ENCODE peak calls at places on chromosomes 7 and 10, in five cellular contexts. One of them, this sample, is unnamed.

GRCh38 chr7:2978403-2978802 is 65.3 kb downstream of the CARD11 start:
- DNase-seq in D341Med: no peak
- DNase-seq in activated T-cell treated with anti-CD3 and anti-CD28 coated beads, Interleukin-2, amount 50 U/mL, for 48 hours: peak; percentile 92
- DNase-seq in hippocampal formation: no peak
- DNase-seq in HFFc6: no peak
- DNase-seq in this sample: no peak

GRCh38 chr10:116944911-116945310 is 60.1 kb downstream of the SHTN1 start:
- DNase-seq in activated T-cell treated with anti-CD3 and anti-CD28 coated beads, Interleukin-2, amount 50 U/mL, for 48 hours: no peak
- DNase-seq in HFFc6: no peak
- DNase-seq in D341Med: no peak
- DNase-seq in hippocampal formation: no peak
- DNase-seq in this sample: no peak

GRCh38 chr10:131865223-131865917 is 35.4 kb upstream of the PPP2R2D start:
- DNase-seq in activated T-cell treated with anti-CD3 and anti-CD28 coated beads, Interleukin-2, amount 50 U/mL, for 48 hours: no peak
- DNase-seq in HFFc6: no peak
- DNase-seq in hippocampal formation: no peak
- DNase-seq in D341Med: no peak
- DNase-seq in this sample: no peak

GRCh38 chr7:90595341-90595800 is 750 bp upstream of the CDK14 start:
- DNase-seq in D341Med: no peak
- DNase-seq in HFFc6: no peak
- DNase-seq in activated T-cell treated with anti-CD3 and anti-CD28 coated beads, Interleukin-2, amount 50 U/mL, for 48 hours: no peak
- DNase-seq in hippocampal formation: no peak
- DNase-seq in this sample: peak; percentile 17

GRCh38 chr10:6300106-6300783 is 97.5 kb downstream of the PFKFB3 start:
- DNase-seq in activated T-cell treated with anti-CD3 and anti-CD28 coated beads, Interleukin-2, amount 50 U/mL, for 48 hours: peak; percentile 61
- DNase-seq in hippocampal formation: no peak
- DNase-seq in D341Med: no peak
- DNase-seq in HFFc6: peak; percentile 43
- DNase-seq in this sample: no peak

GRCh38 chr7:100626530-100627237 is 14.3 kb downstream of the MOSPD3 start:
- DNase-seq in activated T-cell treated with anti-CD3 and anti-CD28 coated beads, Interleukin-2, amount 50 U/mL, for 48 hours: peak; percentile 93
- DNase-seq in HFFc6: peak; percentile 65
- DNase-seq in hippocampal formation: peak; percentile 58
- DNase-seq in D341Med: peak; percentile 97
- DNase-seq in this sample: peak; percentile 89

GRCh38 chr10:121927361-121927840 is 430 bp downstream of the ATE1 start:
- DNase-seq in hippocampal formation: peak; percentile 65
- DNase-seq in HFFc6: no peak
- DNase-seq in activated T-cell treated with anti-CD3 and anti-CD28 coated beads, Interleukin-2, amount 50 U/mL, for 48 hours: peak; percentile 74
- DNase-seq in D341Med: peak; percentile 54
- DNase-seq in this sample: peak; percentile 12

GRCh38 chr7:142904128-142904527 is 18.6 kb upstream of the TRPV6 start:
- DNase-seq in HFFc6: no peak
- DNase-seq in D341Med: no peak
- DNase-seq in activated T-cell treated with anti-CD3 and anti-CD28 coated beads, Interleukin-2, amount 50 U/mL, for 48 hours: no peak
- DNase-seq in hippocampal formation: no peak
- DNase-seq in this sample: no peak

GRCh38 chr10:103691723-103692380 is 163.5 kb downstream of the SH3PXD2A start:
- DNase-seq in D341Med: no peak
- DNase-seq in hippocampal formation: no peak
- DNase-seq in activated T-cell treated with anti-CD3 and anti-CD28 coated beads, Interleukin-2, amount 50 U/mL, for 48 hours: no peak
- DNase-seq in HFFc6: no peak
- DNase-seq in this sample: no peak

GRCh38 chr10:79150444-79150754 is 81.6 kb downstream of the ZMIZ1 start:
- DNase-seq in activated T-cell treated with anti-CD3 and anti-CD28 coated beads, Interleukin-2, amount 50 U/mL, for 48 hours: no peak
- DNase-seq in HFFc6: no peak
- DNase-seq in hippocampal formation: no peak
- DNase-seq in D341Med: no peak
- DNase-seq in this sample: no peak

GRCh38 chr7:151689196-151689971 is 169.7 kb upstream of the RHEB start:
- DNase-seq in D341Med: no peak
- DNase-seq in activated T-cell treated with anti-CD3 and anti-CD28 coated beads, Interleukin-2, amount 50 U/mL, for 48 hours: no peak
- DNase-seq in HFFc6: no peak
- DNase-seq in hippocampal formation: peak; percentile 17
- DNase-seq in this sample: no peak

GRCh38 chr10:57955076-57955475 is 312.6 kb downstream of the IPMK start:
- DNase-seq in activated T-cell treated with anti-CD3 and anti-CD28 coated beads, Interleukin-2, amount 50 U/mL, for 48 hours: no peak
- DNase-seq in hippocampal formation: no peak
- DNase-seq in HFFc6: peak; percentile 40
- DNase-seq in D341Med: no peak
- DNase-seq in this sample: no peak

This sample was measured in brain microvascular endothelial cell.